ENCODE peak calls at places on chromosome 2, in ten cellular contexts. Q is D341Med; M is stimulated activated CD8-positive, alpha-beta memory T cell treated with anti-CD3 and anti-CD28 coated beads, Interleukin-12 subunit alpha, Interleukin-12 subunit beta, amount 100 ng/mL, for 1 hour; D is GM10248; A is GM13976; I is NCI-H1436; C is uterus; O is brain microvascular endothelial cell; T is sciatic nerve; K is lower leg skin. F is an unnamed sample.

GRCh38 chr2:38672445-38673364 is 6.8 kb downstream of the GALM start:
- DNase-seq in T (peak; percentile 19), A (no peak), M (no peak), K (no peak), I (no peak), D (no peak), O (no peak), Q (no peak), C (no peak), F (no peak)

GRCh38 chr2:119820275-119820674 is 60.6 kb downstream of the PTPN4 start:
- DNase-seq in D (no peak), O (peak; percentile 87), K (no peak), I (no peak), M (no peak), A (no peak), T (no peak), Q (peak; percentile 81), C (no peak), F (no peak)

GRCh38 chr2:229235136-229235914 is 35.8 kb downstream of the PID1 start:
- DNase-seq in Q (no peak), T (no peak), D (no peak), A (no peak), M (no peak), C (peak; percentile 22), O (peak; percentile 5), I (no peak), K (peak; percentile 40), F (no peak)

GRCh38 chr2:70985283-70985688 is 6.9 kb downstream of the ANKRD53 start:
- DNase-seq in C (peak; percentile 9), O (no peak), D (no peak), Q (no peak), K (no peak), M (no peak), I (no peak), A (no peak), T (peak; percentile 51), F (no peak)

GRCh38 chr2:86806059-86806857 is 15.5 kb upstream of the CD8A start:
- DNase-seq in T (no peak), I (no peak), Q (no peak), D (no peak), M (no peak), C (no peak), K (no peak), A (no peak), O (no peak), F (no peak)

GRCh38 chr2:240986787-240987411 is 11.5 kb upstream of the SNED1 start:
- DNase-seq in O (no peak), K (no peak), D (no peak), A (no peak), M (no peak), I (no peak), Q (no peak), C (peak; percentile 56), T (peak; percentile 75), F (no peak)

GRCh38 chr2:136306801-136307200 is 188.9 kb upstream of the CXCR4 start:
- DNase-seq in K (no peak), T (no peak), I (no peak), A (no peak), D (no peak), O (no peak), Q (no peak), M (no peak), C (no peak), F (no peak)

GRCh38 chr2:37671013-37671815 is at the start of gene CDC42EP3:
- DNase-seq in C (peak; percentile 71), T (peak; percentile 75), A (peak; percentile 89), I (peak; percentile 23), Q (peak; percentile 83), M (peak; percentile 50), K (no peak), O (no peak), D (peak; percentile 86), F (peak; percentile 46)

GRCh38 chr2:86393521-86394490 is 47.4 kb upstream of the KDM3A start:
- DNase-seq in I (no peak), Q (no peak), D (no peak), A (no peak), T (no peak), K (no peak), C (no peak), O (peak; percentile 19), M (no peak), F (no peak)

GRCh38 chr2:41024806-41025205 is 572.9 kb upstream of the SLC8A1 start:
- DNase-seq in D (no peak), K (no peak), O (no peak), M (no peak), I (no peak), Q (peak; percentile 12), A (no peak), T (no peak), C (no peak), F (no peak)

GRCh38 chr2:45643543-45644542 is 7.6 kb upstream of the PRKCE start:
- DNase-seq in I (peak; percentile 33), K (peak; percentile 43), T (peak; percentile 82), C (peak; percentile 74), Q (peak; percentile 94), D (peak; percentile 90), A (peak; percentile 91), O (no peak), M (peak; percentile 57), F (peak; percentile 65)